ENCODE peak calls at places on chromosome 13, in ten cellular contexts. B is psoas muscle, T is foreskin fibroblast, M is NB4, R is fibroblast of lung, J is uterus, Q is GM12864, G is brain microvascular endothelial cell, V is fibroblast of mammary gland, E is fibroblast of the aortic adventitia. Z is an unnamed sample.

GRCh38 chr13:105817011-105817410 is 718.5 kb downstream of the EFNB2 start:
- DNase-seq in V (no peak), T (no peak), E (no peak), Q (no peak), J (no peak), R (no peak), G (no peak), M (no peak), B (no peak), Z (no peak)

GRCh38 chr13:95948646-95949045 is 104.6 kb downstream of the UGGT2 start:
- DNase-seq in V (peak), T (peak), B (no peak), R (peak), J (no peak), G (peak), E (peak), M (peak), Q (no peak), Z (peak)

GRCh38 chr13:39023761-39024160 is 14.1 kb downstream of the PROSER1 start:
- DNase-seq in G (no peak), Q (no peak), E (no peak), B (no peak), T (peak), M (no peak), V (no peak), J (no peak), R (no peak), Z (peak)

GRCh38 chr13:99271249-99271648 is 13.1 kb upstream of the GPR18 start:
- DNase-seq in M (no peak), G (no peak), E (no peak), R (no peak), B (no peak), T (no peak), V (no peak), Q (no peak), J (no peak), Z (no peak)

GRCh38 chr13:31629085-31629785 is 110.1 kb upstream of the RXFP2 start:
- DNase-seq in B (no peak), T (peak), M (peak), J (no peak), Q (no peak), V (peak), R (peak), E (peak), G (peak), Z (no peak)

GRCh38 chr13:28843594-28843993 is 23.5 kb downstream of the MTUS2 start:
- DNase-seq in J (no peak), Q (no peak), T (no peak), R (no peak), B (no peak), V (no peak), M (no peak), G (no peak), E (no peak), Z (no peak)

GRCh38 chr13:23020246-23020843 is 160.4 kb upstream of the SGCG start:
- DNase-seq in M (peak), G (peak), B (no peak), V (peak), R (peak), T (peak), Q (peak), J (peak), E (peak), Z (peak)

GRCh38 chr13:45522571-45522970 is 57.8 kb downstream of the COG3 start:
- DNase-seq in T (peak), V (no peak), G (no peak), M (no peak), R (no peak), Q (no peak), E (peak), B (no peak), J (no peak), Z (peak)

GRCh38 chr13:99151516-99151915 is 49.1 kb upstream of the UBAC2 start:
- DNase-seq in M (peak), R (peak), E (peak), V (peak), T (peak), B (no peak), G (peak), Q (no peak), J (no peak), Z (peak)

GRCh38 chr13:106383791-106384190 is 151.7 kb downstream of the EFNB2 start:
- DNase-seq in G (no peak), M (no peak), J (no peak), V (no peak), R (no peak), E (peak), Q (no peak), T (peak), B (no peak), Z (no peak)

GRCh38 chr13:48004201-48004600 is 3.1 kb upstream of the SUCLA2 start:
- DNase-seq in J (no peak), V (no peak), E (no peak), Q (no peak), B (no peak), G (no peak), M (peak), R (no peak), T (no peak), Z (no peak)

GRCh38 chr13:25978961-25979360 is 72.9 kb downstream of the SHISA2 start:
- DNase-seq in M (no peak), T (no peak), V (no peak), B (no peak), R (no peak), G (no peak), J (no peak), E (no peak), Q (no peak), Z (no peak)

GRCh38 chr13:46687810-46688209 is 109.2 kb downstream of the ESD start:
- DNase-seq in R (peak), Q (no peak), V (peak), J (no peak), G (peak), T (peak), B (no peak), M (peak), E (peak), Z (peak)

GRCh38 chr13:46571189-46571901 is 18.4 kb downstream of the LRCH1 start:
- DNase-seq in E (peak), Q (no peak), J (no peak), V (peak), B (no peak), T (peak), M (no peak), R (peak), G (peak), Z (peak)

GRCh38 chr13:82898625-82899024 is 983.6 kb downstream of the SLITRK1 start:
- DNase-seq in G (no peak), B (no peak), Q (no peak), E (no peak), J (no peak), R (no peak), M (no peak), V (no peak), T (no peak), Z (no peak)

GRCh38 chr13:44306401-44307192 is 67.0 kb upstream of the SERP2 start:
- DNase-seq in B (no peak), R (peak), J (peak), V (peak), Q (no peak), G (peak), E (peak), T (peak), M (no peak), Z (peak)

GRCh38 chr13:30107536-30108136 is 199.7 kb downstream of the KATNAL1 start:
- DNase-seq in J (no peak), R (no peak), E (peak), B (no peak), G (no peak), M (peak), Q (no peak), V (peak), T (peak), Z (no peak)

GRCh38 chr13:53336441-53337160 is 308.0 kb downstream of the OLFM4 start:
- DNase-seq in T (no peak), B (no peak), V (no peak), M (no peak), Q (no peak), E (no peak), R (no peak), J (no peak), G (no peak), Z (no peak)

GRCh38 chr13:45199716-45200115 is 1.1 kb downstream of the KCTD4 start:
- DNase-seq in T (no peak), J (no peak), R (no peak), V (no peak), Q (no peak), G (no peak), E (no peak), B (no peak), M (peak), Z (no peak)

GRCh38 chr13:79398915-79399314 is 7.1 kb downstream of the RBM26 start:
- DNase-seq in G (peak), T (peak), M (no peak), Q (no peak), J (no peak), E (no peak), R (peak), V (peak), B (no peak), Z (no peak)

GRCh38 chr13:79528759-79529191 is 47.8 kb downstream of the NDFIP2 start:
- DNase-seq in Q (no peak), G (no peak), V (peak), E (no peak), M (no peak), B (no peak), J (no peak), R (no peak), T (no peak), Z (peak)

GRCh38 chr13:41546372-41547252 is 89.3 kb downstream of the RGCC start:
- DNase-seq in J (no peak), Q (no peak), B (no peak), T (peak), M (peak), V (peak), R (peak), E (peak), G (peak), Z (peak)

GRCh38 chr13:49097374-49097773 is 121.7 kb downstream of the FNDC3A start:
- DNase-seq in E (peak), R (peak), G (peak), Q (no peak), J (no peak), B (no peak), M (no peak), V (peak), T (peak), Z (peak)

GRCh38 chr13:99661791-99662190 is 160.5 kb downstream of the TM9SF2 start:
- DNase-seq in G (no peak), R (no peak), V (no peak), B (no peak), J (no peak), Q (no peak), E (no peak), T (no peak), M (no peak), Z (no peak)

GRCh38 chr13:45512148-45512498 is 47.4 kb downstream of the COG3 start:
- DNase-seq in E (no peak), R (peak), T (no peak), M (no peak), G (peak), V (peak), Q (no peak), J (no peak), B (no peak), Z (no peak)

GRCh38 chr13:45361596-45362206 is 20.7 kb upstream of the TPT1 start:
- DNase-seq in G (no peak), V (peak), J (no peak), E (peak), T (peak), Q (no peak), R (peak), B (no peak), M (no peak), Z (no peak)

GRCh38 chr13:53092931-53093330 is 64.3 kb downstream of the OLFM4 start:
- DNase-seq in G (no peak), R (no peak), M (no peak), Q (no peak), E (no peak), J (no peak), B (no peak), V (no peak), T (no peak), Z (no peak)

GRCh38 chr13:98827449-98827848 is 75.0 kb upstream of the SLC15A1 start:
- DNase-seq in M (peak), G (no peak), R (no peak), B (no peak), V (no peak), E (no peak), T (no peak), Q (no peak), J (no peak), Z (no peak)

GRCh38 chr13:44801990-44802389 is 187.3 kb downstream of the NUFIP1 start:
- DNase-seq in E (peak), T (peak), J (no peak), M (peak), B (no peak), R (peak), V (peak), G (peak), Q (no peak), Z (peak)

GRCh38 chr13:60329221-60329983 is 67.6 kb upstream of the TDRD3 start:
- DNase-seq in J (no peak), G (peak), B (no peak), R (peak), Q (peak), M (peak), E (peak), T (peak), V (peak), Z (peak)

GRCh38 chr13:94309997-94310842 is 169.3 kb downstream of the DCT start:
- DNase-seq in G (peak), M (no peak), Q (no peak), B (no peak), E (peak), R (peak), T (peak), J (no peak), V (peak), Z (peak)

GRCh38 chr13:32495429-32495828 is 43.2 kb downstream of the N4BP2L2 start:
- DNase-seq in R (no peak), T (no peak), E (no peak), V (no peak), M (no peak), G (no peak), B (no peak), J (no peak), Q (no peak), Z (no peak)

GRCh38 chr13:58855283-58855682 is 1223.7 kb downstream of the PCDH17 start:
- DNase-seq in M (no peak), B (no peak), Q (no peak), R (peak), T (no peak), V (no peak), E (no peak), G (peak), J (no peak), Z (no peak)

GRCh38 chr13:42574435-42575311 is 721 bp downstream of the TNFSF11 start:
- DNase-seq in Q (peak), M (no peak), V (no peak), T (no peak), R (no peak), E (no peak), J (no peak), G (no peak), B (no peak), Z (no peak)

GRCh38 chr13:106182404-106182803 is 353.1 kb downstream of the EFNB2 start:
- DNase-seq in R (peak), G (peak), M (peak), T (peak), E (peak), B (no peak), V (peak), J (no peak), Q (no peak), Z (peak)

GRCh38 chr13:68176486-68176885 is 946.4 kb upstream of the PCDH9 start:
- DNase-seq in E (peak), V (peak), M (no peak), R (peak), B (no peak), T (no peak), G (peak), Q (no peak), J (no peak), Z (peak)

GRCh38 chr13:113211774-113212173 is 2.4 kb downstream of the CUL4A start:
- DNase-seq in Q (no peak), R (no peak), B (no peak), J (no peak), G (no peak), V (no peak), M (peak), T (no peak), E (no peak), Z (no peak)
- TF ChIP-seq CTCF in Q (peak), R (no peak), B (no peak), J (no peak), G (peak), V (peak), M (peak), T (no peak), E (no peak), Z (no peak)

GRCh38 chr13:50319603-50320296 is 304.5 kb downstream of the KCNRG start:
- DNase-seq in J (no peak), B (no peak), Q (no peak), V (peak), R (peak), E (peak), M (peak), G (peak), T (peak), Z (peak)

GRCh38 chr13:50323440-50324070 is 308.3 kb downstream of the KCNRG start:
- DNase-seq in R (peak), M (no peak), T (peak), J (no peak), E (peak), V (peak), Q (no peak), G (peak), B (no peak), Z (peak)

GRCh38 chr13:50318887-50319286 is 303.6 kb downstream of the KCNRG start:
- DNase-seq in V (no peak), Q (no peak), E (no peak), B (no peak), M (peak), R (no peak), T (no peak), J (no peak), G (no peak), Z (no peak)

GRCh38 chr13:50320297-50320862 is 305.1 kb downstream of the KCNRG start:
- DNase-seq in M (no peak), B (no peak), V (peak), Q (no peak), E (peak), J (no peak), G (peak), R (peak), T (peak), Z (peak)

DNA sequence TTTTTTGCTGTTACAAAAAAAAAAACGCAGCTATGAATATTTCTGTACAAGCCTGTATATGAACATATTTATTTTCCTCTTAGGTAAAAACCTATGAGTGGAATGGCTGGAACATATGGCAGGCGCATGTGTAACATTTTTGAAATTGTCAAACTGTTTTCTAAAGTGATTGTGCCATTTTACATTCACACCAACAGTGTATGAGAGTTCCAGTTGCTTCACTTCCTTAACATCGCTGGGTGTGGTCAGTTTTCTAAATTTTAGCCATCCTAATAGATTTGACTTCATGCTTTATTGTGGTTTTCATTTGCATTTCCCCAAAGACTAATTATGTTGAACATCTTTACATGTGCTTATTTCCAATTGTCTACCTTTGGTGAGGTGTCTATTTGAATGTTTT is 306.8 kb downstream of the KCNRG start:
- DNase-seq in J (no peak), M (peak), G (no peak), Q (no peak), V (no peak), E (no peak), R (no peak), B (no peak), T (no peak), Z (no peak)
- H3K4me3 ChIP-seq in J (no peak), M (no peak), G (no peak), Q (no peak), V (no peak), E (no peak), R (no peak), B (no peak), T (no peak), Z (no peak)

GRCh38 chr13:27622102-27622820 is 569 bp downstream of the POLR1D start:
- DNase-seq in T (peak), V (peak), R (no peak), Q (no peak), E (peak), M (no peak), B (no peak), G (no peak), J (no peak), Z (no peak)
- TF ChIP-seq CTCF in T (peak), V (peak), R (peak), Q (no peak), E (peak), M (no peak), B (no peak), G (peak), J (no peak), Z (peak)

GRCh38 chr13:112690242-112690943 is 555 bp downstream of the ATP11A start:
- DNase-seq in V (no peak), B (peak), G (no peak), M (peak), R (peak), Q (no peak), T (peak), E (peak), J (peak), Z (peak)

GRCh38 chr13:112689498-112690241 is at the start of gene ATP11A:
- DNase-seq in V (peak), T (peak), J (peak), G (peak), M (peak), R (peak), B (peak), Q (peak), E (peak), Z (peak)

GRCh38 chr13:112692586-112692985 is 2.7 kb downstream of the ATP11A start:
- DNase-seq in Q (no peak), E (no peak), G (no peak), T (no peak), B (no peak), M (no peak), R (no peak), V (no peak), J (no peak), Z (no peak)

GRCh38 chr13:112693831-112694497 is 4.1 kb downstream of the ATP11A start:
- DNase-seq in E (peak), T (peak), B (no peak), Q (peak), R (peak), G (peak), M (peak), J (no peak), V (peak), Z (peak)

GRCh38 chr13:112692104-112692503 is 2.3 kb downstream of the ATP11A start:
- DNase-seq in M (no peak), E (no peak), R (no peak), B (no peak), G (no peak), J (no peak), V (no peak), Q (no peak), T (no peak), Z (no peak)
- H3K4me3 ChIP-seq in M (peak), E (peak), R (peak), B (peak), G (no peak), J (no peak), V (no peak), Q (peak), T (no peak), Z (peak)

DNA sequence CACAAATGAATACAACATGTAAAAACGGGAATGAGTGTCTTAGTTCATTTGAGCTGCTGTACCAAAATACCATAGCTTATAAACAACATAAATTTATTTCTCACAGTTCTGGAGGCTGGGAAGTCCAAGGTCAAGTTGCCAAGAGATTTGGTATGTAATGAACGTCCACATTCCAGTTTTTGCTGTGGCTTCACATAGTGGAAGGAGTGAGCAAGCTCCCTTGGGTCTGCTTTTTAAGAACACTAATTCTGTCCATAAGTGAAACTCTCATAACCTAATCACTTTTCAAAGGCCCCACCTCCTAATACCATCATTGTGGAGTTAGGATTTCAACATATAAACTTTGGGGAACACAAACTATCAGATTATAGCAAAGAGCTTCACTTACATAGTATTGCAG is 1189.6 kb downstream of the PCDH9 start:
- DNase-seq in B (no peak), R (no peak), Q (no peak), T (no peak), E (peak), V (peak), G (no peak), M (no peak), J (no peak), Z (no peak)
- TF ChIP-seq CTCF in B (no peak), R (no peak), Q (no peak), T (no peak), E (no peak), V (no peak), G (no peak), M (no peak), J (no peak), Z (no peak)

GRCh38 chr13:21060827-21061076 is 634 bp downstream of the LATS2 start:
- DNase-seq in R (no peak), V (no peak), M (no peak), J (no peak), T (no peak), E (no peak), B (peak), Q (no peak), G (no peak), Z (no peak)
- H3K4me3 ChIP-seq in R (no peak), V (peak), M (peak), J (peak), T (peak), E (peak), B (peak), Q (peak), G (peak), Z (peak)

GRCh38 chr13:109699628-109700071 is 86.7 kb downstream of the IRS2 start:
- DNase-seq in M (peak), J (no peak), T (no peak), G (no peak), Q (no peak), R (no peak), E (no peak), B (no peak), V (no peak), Z (no peak)
- TF ChIP-seq CTCF in M (peak), J (no peak), T (no peak), G (no peak), Q (no peak), R (no peak), E (no peak), B (no peak), V (no peak), Z (peak)

GRCh38 chr13:65456150-65456912 is 1773.8 kb downstream of the PCDH9 start:
- DNase-seq in J (no peak), B (no peak), E (no peak), T (no peak), Q (no peak), G (peak), M (no peak), V (no peak), R (no peak), Z (no peak)

GRCh38 chr13:65460136-65460535 is 1770.0 kb downstream of the PCDH9 start:
- DNase-seq in R (peak), V (no peak), T (peak), J (no peak), G (no peak), Q (no peak), E (no peak), B (no peak), M (no peak), Z (no peak)

GRCh38 chr13:65453982-65454381 is 1776.2 kb downstream of the PCDH9 start:
- DNase-seq in E (no peak), G (no peak), J (no peak), M (no peak), B (no peak), Q (no peak), T (no peak), R (no peak), V (no peak), Z (no peak)

GRCh38 chr13:65454403-65454802 is 1775.7 kb downstream of the PCDH9 start:
- DNase-seq in V (no peak), M (no peak), G (no peak), B (no peak), Q (no peak), T (no peak), J (no peak), R (no peak), E (no peak), Z (no peak)
- H3K4me3 ChIP-seq in V (no peak), M (no peak), G (no peak), B (no peak), Q (no peak), T (no peak), J (no peak), R (no peak), E (no peak), Z (no peak)